ENCODE peak calls at places on chromosome 9, in ten cellular contexts. D is amygdala; M is foreskin fibroblast; Z is SW480; P is prostate gland; G is HT1080; J is lung microvascular endothelial cell; Q is cardiac fibroblast; E is CD8-positive, alpha-beta memory T cell; K is ureter. T is an unnamed sample.

GRCh38 chr9:103798620-103799019 is 295.5 kb upstream of the SMC2 start:
- DNase-seq in D (no peak), M (peak; percentile 2), Z (peak; percentile 41), P (no peak), G (peak; percentile 83), J (peak; percentile 69), Q (peak; percentile 82), E (no peak), K (no peak), T (no peak)

GRCh38 chr9:109887079-109887478 is 107.1 kb downstream of the PALM2AKAP2 start:
- DNase-seq in D (no peak), M (peak; percentile 86), Z (no peak), P (no peak), G (peak; percentile 61), J (no peak), Q (peak; percentile 89), E (no peak), K (no peak), T (no peak)

GRCh38 chr9:74498616-74499095 is 1.5 kb downstream of the RORB start:
- DNase-seq in D (no peak), M (no peak), Z (no peak), P (no peak), G (no peak), J (no peak), Q (no peak), E (no peak), K (no peak), T (no peak)

GRCh38 chr9:113139225-113139829 is 11.5 kb upstream of the SLC31A2 start:
- DNase-seq in D (peak; percentile 29), M (no peak), Z (no peak), P (no peak), G (no peak), J (no peak), Q (no peak), E (no peak), K (no peak), T (no peak)

GRCh38 chr9:113964740-113965095 is 88.6 kb downstream of the ZNF618 start:
- DNase-seq in D (no peak), M (no peak), Z (no peak), P (no peak), G (no peak), J (no peak), Q (no peak), E (no peak), K (no peak), T (no peak)

GRCh38 chr9:99516657-99517049 is 294.6 kb downstream of the SEC61B start:
- DNase-seq in D (no peak), M (no peak), Z (no peak), P (no peak), G (no peak), J (no peak), Q (no peak), E (no peak), K (no peak), T (no peak)

GRCh38 chr9:137816531-137817235 is 60.9 kb upstream of the CACNA1B start:
- DNase-seq in D (no peak), M (no peak), Z (no peak), P (no peak), G (no peak), J (no peak), Q (no peak), E (no peak), K (no peak), T (no peak)

GRCh38 chr9:122097679-122098315 is 4.7 kb upstream of the TTLL11 start:
- DNase-seq in D (no peak), M (peak; percentile 29), Z (peak; percentile 47), P (no peak), G (no peak), J (no peak), Q (no peak), E (no peak), K (peak; percentile 13), T (no peak)

GRCh38 chr9:4983541-4984165 is 1.4 kb upstream of the JAK2 start:
- DNase-seq in D (no peak), M (no peak), Z (no peak), P (no peak), G (no peak), J (no peak), Q (no peak), E (no peak), K (no peak), T (no peak)

GRCh38 chr9:135320331-135320730 is 159.3 kb upstream of the PPP1R26 start:
- DNase-seq in D (no peak), M (no peak), Z (no peak), P (no peak), G (no peak), J (no peak), Q (no peak), E (no peak), K (peak; percentile 19), T (no peak)

GRCh38 chr9:134594376-134594941 is 47.1 kb upstream of the COL5A1 start:
- DNase-seq in D (no peak), M (no peak), Z (no peak), P (no peak), G (no peak), J (no peak), Q (no peak), E (no peak), K (no peak), T (no peak)

GRCh38 chr9:34204011-34204635 is 25.3 kb downstream of the UBAP1 start:
- DNase-seq in D (no peak), M (peak; percentile 32), Z (no peak), P (no peak), G (no peak), J (no peak), Q (peak; percentile 58), E (no peak), K (no peak), T (no peak)

GRCh38 chr9:19720374-19720773 is 68.5 kb downstream of the SLC24A2 start:
- DNase-seq in D (no peak), M (peak; percentile 31), Z (peak; percentile 16), P (no peak), G (peak; percentile 6), J (peak; percentile 50), Q (peak; percentile 52), E (no peak), K (no peak), T (peak; percentile 8)

GRCh38 chr9:132372177-132373095 is 17.6 kb upstream of the SETX start:
- DNase-seq in D (no peak), M (peak; percentile 13), Z (peak; percentile 17), P (no peak), G (peak; percentile 69), J (peak; percentile 93), Q (peak; percentile 50), E (no peak), K (peak; percentile 75), T (no peak)

GRCh38 chr9:133472277-133472645 is 6.6 kb downstream of the SLC2A6 start:
- DNase-seq in D (no peak), M (no peak), Z (no peak), P (no peak), G (no peak), J (no peak), Q (no peak), E (no peak), K (no peak), T (no peak)

GRCh38 chr9:124831642-124832364 is 21.5 kb upstream of the WDR38 start:
- DNase-seq in D (no peak), M (no peak), Z (no peak), P (no peak), G (no peak), J (peak; percentile 17), Q (no peak), E (no peak), K (no peak), T (no peak)

GRCh38 chr9:123407537-123407828 is 51.5 kb downstream of the CRB2 start:
- DNase-seq in D (no peak), M (no peak), Z (no peak), P (no peak), G (no peak), J (no peak), Q (no peak), E (no peak), K (no peak), T (no peak)

GRCh38 chr9:5549671-5550650 is 39.6 kb downstream of the PDCD1LG2 start:
- DNase-seq in D (no peak), M (peak; percentile 65), Z (no peak), P (no peak), G (peak; percentile 44), J (peak; percentile 61), Q (peak; percentile 71), E (no peak), K (no peak), T (no peak)

GRCh38 chr9:125632321-125633115 is 74.5 kb downstream of the MAPKAP1 start:
- DNase-seq in D (no peak), M (no peak), Z (peak; percentile 63), P (no peak), G (peak; percentile 92), J (no peak), Q (peak; percentile 63), E (no peak), K (no peak), T (no peak)

GRCh38 chr9:80294318-80294717 is 722.6 kb downstream of the TLE4 start:
- DNase-seq in D (no peak), M (no peak), Z (no peak), P (no peak), G (no peak), J (no peak), Q (no peak), E (no peak), K (no peak), T (no peak)

GRCh38 chr9:108093773-108094675 is 604.5 kb upstream of the KLF4 start:
- DNase-seq in D (no peak), M (peak; percentile 41), Z (peak; percentile 89), P (no peak), G (peak; percentile 74), J (no peak), Q (peak; percentile 35), E (no peak), K (no peak), T (no peak)

GRCh38 chr9:127557466-127557869 is 54.6 kb upstream of the STXBP1 start:
- DNase-seq in D (no peak), M (peak; percentile 88), Z (no peak), P (no peak), G (peak; percentile 89), J (no peak), Q (no peak), E (peak; percentile 10), K (peak; percentile 57), T (no peak)

GRCh38 chr9:23522952-23523351 is 303.1 kb downstream of the ELAVL2 start:
- DNase-seq in D (no peak), M (no peak), Z (no peak), P (no peak), G (no peak), J (no peak), Q (no peak), E (no peak), K (no peak), T (no peak)

GRCh38 chr9:123925820-123926219 is 4.1 kb downstream of the DENND1A start:
- DNase-seq in D (no peak), M (peak; percentile 70), Z (no peak), P (no peak), G (no peak), J (no peak), Q (peak; percentile 14), E (no peak), K (no peak), T (no peak)

GRCh38 chr9:130766031-130766903 is 68.8 kb upstream of the ABL1 start:
- DNase-seq in D (no peak), M (no peak), Z (no peak), P (no peak), G (peak; percentile 18), J (no peak), Q (no peak), E (no peak), K (no peak), T (no peak)

GRCh38 chr9:108271646-108272349 is 584.0 kb downstream of the ACTL7B start:
- DNase-seq in D (no peak), M (peak; percentile 86), Z (peak; percentile 89), P (peak; percentile 65), G (peak; percentile 57), J (peak; percentile 67), Q (peak; percentile 68), E (no peak), K (no peak), T (peak; percentile 87)

GRCh38 chr9:38224941-38225340 is 155.9 kb upstream of the SHB start:
- DNase-seq in D (no peak), M (no peak), Z (no peak), P (no peak), G (no peak), J (no peak), Q (no peak), E (no peak), K (peak; percentile 26), T (no peak)

GRCh38 chr9:75186767-75187380 is 98.6 kb downstream of the OSTF1 start:
- DNase-seq in D (no peak), M (peak; percentile 53), Z (peak; percentile 26), P (no peak), G (no peak), J (peak; percentile 51), Q (peak; percentile 55), E (no peak), K (no peak), T (no peak)